ENCODE peak calls at places on chromosomes 3 and 15, in eight cellular contexts. A is HEK293T; H is ELF-1; E is coronary artery; Q is foreskin fibroblast; S is NCI-H1105; J is activated CD4-positive, alpha-beta T cell treated with anti-CD3 and anti-CD28 coated beads, Interleukin-2, amount 50 U/mL, for 4 hours; Y is stimulated activated CD8-positive, alpha-beta memory T cell treated with anti-CD3 and anti-CD28 coated beads, Interleukin-4, amount 100 ng/mL, for 1 hour. G is an unnamed sample.

GRCh38 chr3:47578119-47578630 is 490 bp downstream of the CSPG5 start:
- DNase-seq in J (peak; percentile 8), E (no peak), Y (no peak), H (no peak), A (peak; percentile 87), Q (no peak), S (peak; percentile 16), G (no peak)

GRCh38 chr15:31081568-31082250 is 19.8 kb downstream of the TRPM1 start:
- DNase-seq in A (no peak), Q (no peak), Y (no peak), J (no peak), E (no peak), H (no peak), S (no peak), G (no peak)

GRCh38 chr3:183410280-183410679 is 18.1 kb downstream of the MCF2L2 start:
- DNase-seq in H (no peak), A (no peak), S (no peak), Y (no peak), E (no peak), Q (no peak), J (no peak), G (no peak)

GRCh38 chr15:97759363-97759762 is 201.1 kb upstream of the ARRDC4 start:
- DNase-seq in H (no peak), Q (no peak), J (no peak), S (no peak), A (no peak), E (no peak), Y (no peak), G (no peak)

GRCh38 chr3:184156522-184156955 is 1.4 kb downstream of the DVL3 start:
- DNase-seq in H (peak; percentile 71), A (no peak), S (peak; percentile 65), Y (no peak), E (no peak), Q (no peak), J (no peak), G (no peak)

GRCh38 chr15:69604050-69604378 is 151.4 kb downstream of the RPLP1 start:
- DNase-seq in Y (no peak), Q (no peak), J (no peak), E (no peak), S (peak; percentile 17), H (peak; percentile 43), A (no peak), G (no peak)

GRCh38 chr3:150421256-150421655 is 13.2 kb downstream of the TSC22D2 start:
- DNase-seq in S (no peak), J (no peak), A (no peak), Q (no peak), H (no peak), E (no peak), Y (no peak), G (no peak)

GRCh38 chr3:48130321-48130881 is 57.8 kb downstream of the CDC25A start:
- DNase-seq in E (peak; percentile 88), A (peak; percentile 18), Q (peak; percentile 77), H (peak; percentile 51), S (no peak), J (no peak), Y (no peak), G (no peak)

GRCh38 chr3:32413845-32414526 is 22.3 kb downstream of the CMTM7 start:
- DNase-seq in Y (no peak), A (no peak), J (no peak), E (peak; percentile 52), H (no peak), Q (no peak), S (no peak), G (no peak)

GRCh38 chr15:101618861-101619614 is 33.1 kb downstream of the TM2D3 start:
- DNase-seq in H (no peak), A (peak; percentile 11), S (no peak), Q (no peak), J (no peak), E (no peak), Y (no peak), G (no peak)

GRCh38 chr3:41093476-41093875 is 105.8 kb upstream of the CTNNB1 start:
- DNase-seq in E (no peak), Q (no peak), Y (no peak), H (no peak), S (no peak), A (no peak), J (no peak), G (no peak)

GRCh38 chr15:35321926-35322325 is 224.0 kb downstream of the DPH6 start:
- DNase-seq in E (no peak), Q (no peak), J (no peak), H (no peak), A (no peak), S (no peak), Y (no peak), G (no peak)

GRCh38 chr3:189833996-189834395 is 202.8 kb downstream of the TP63 start:
- DNase-seq in H (peak; percentile 45), A (no peak), Y (no peak), J (no peak), Q (no peak), S (peak; percentile 96), E (no peak), G (no peak)

GRCh38 chr3:139764069-139764905 is 86.5 kb upstream of the NMNAT3 start:
- DNase-seq in Q (no peak), Y (no peak), E (no peak), H (no peak), A (no peak), J (no peak), S (no peak), G (no peak)

GRCh38 chr3:9916346-9916733 is 558 bp upstream of the IL17RC start:
- DNase-seq in Q (peak; percentile 73), J (no peak), Y (no peak), S (no peak), A (no peak), E (no peak), H (peak; percentile 20), G (no peak)

GRCh38 chr3:152126260-152126659 is 142.5 kb upstream of the MBNL1 start:
- DNase-seq in H (no peak), E (no peak), Q (peak; percentile 48), A (no peak), J (no peak), S (no peak), Y (no peak), G (no peak)

GRCh38 chr15:99305761-99306505 is 54.7 kb downstream of the LRRC28 start:
- DNase-seq in A (peak; percentile 60), Y (no peak), E (peak; percentile 83), S (peak; percentile 86), J (no peak), H (no peak), Q (peak; percentile 27), G (no peak)

GRCh38 chr3:196763179-196763578 is 23.5 kb downstream of the PAK2 start:
- DNase-seq in J (no peak), E (no peak), Y (no peak), Q (no peak), S (no peak), A (no peak), H (no peak), G (no peak)

GRCh38 chr15:90981681-90982080 is 12.7 kb downstream of the PRC1 start:
- DNase-seq in H (no peak), E (no peak), A (no peak), S (no peak), Q (no peak), Y (no peak), J (no peak), G (no peak)

GRCh38 chr3:125108833-125109540 is 53.2 kb upstream of the HEG1 start:
- DNase-seq in Q (no peak), E (no peak), Y (no peak), J (no peak), S (no peak), A (no peak), H (peak; percentile 69), G (no peak)

GRCh38 chr15:74620636-74621545 is 5.3 kb downstream of the CLK3 start:
- DNase-seq in Y (peak; percentile 41), S (no peak), J (peak; percentile 71), H (peak; percentile 88), Q (peak; percentile 54), E (no peak), A (peak; percentile 83), G (peak; percentile 62)

GRCh38 chr3:19931180-19931692 is 2.8 kb downstream of the EFHB start:
- DNase-seq in Y (no peak), Q (no peak), E (no peak), A (no peak), J (no peak), S (no peak), H (no peak), G (no peak)